ENCODE peak calls at places on chromosomes 2 and 18, in six cellular contexts. V is ovary; N is aorta; Z is endodermal cell; L is CD4-positive, alpha-beta memory T cell; E is heart right ventricle. T is an unnamed sample. For H3K27me3, H3K4me1 and H3K9me3, the result is how much of the 10 kb centered on the place peaks cover.

GRCh38 chr18:75554112-75554511 is 126.6 kb upstream of the SMIM21 start:
- DNase-seq in E (no peak), V (no peak), L (no peak), N (no peak), Z (peak), T (no peak)

GRCh38 chr18:34128436-34128835 is 96.3 kb downstream of the NOL4 start:
- DNase-seq in N (no peak), Z (no peak), E (no peak), L (no peak), V (no peak), T (no peak)

GRCh38 chr2:42224422-42225067 is 55.4 kb downstream of the EML4 start:
- DNase-seq in E (no peak), V (no peak), N (no peak), L (no peak), Z (no peak), T (no peak)

GRCh38 chr2:109467701-109468100 is 146.1 kb downstream of the SEPTIN10 start:
- DNase-seq in Z (no peak), L (no peak), N (peak), E (no peak), V (no peak), T (no peak)

GRCh38 chr2:206766057-206766930 is 888 bp downstream of the FASTKD2 start:
- DNase-seq in Z (no peak), E (no peak), V (no peak), N (no peak), L (no peak), T (no peak)

GRCh38 chr2:118232391-118233255 is 144.4 kb downstream of the INSIG2 start:
- DNase-seq in Z (no peak), V (no peak), L (no peak), N (no peak), E (no peak), T (no peak)

GRCh38 chr18:76709659-76710645 is 112.4 kb upstream of the ZNF236 start:
- DNase-seq in V (peak), N (peak), Z (peak), L (peak), E (peak), T (peak)

GRCh38 chr18:29321561-29321960 is 1144.6 kb upstream of the CDH2 start:
- DNase-seq in E (no peak), Z (no peak), V (no peak), N (no peak), L (no peak), T (no peak)

GRCh38 chr2:226623587-226624368 is 175.8 kb downstream of the IRS1 start:
- DNase-seq in V (no peak), N (no peak), Z (no peak), E (no peak), L (no peak), T (no peak)

DNA sequence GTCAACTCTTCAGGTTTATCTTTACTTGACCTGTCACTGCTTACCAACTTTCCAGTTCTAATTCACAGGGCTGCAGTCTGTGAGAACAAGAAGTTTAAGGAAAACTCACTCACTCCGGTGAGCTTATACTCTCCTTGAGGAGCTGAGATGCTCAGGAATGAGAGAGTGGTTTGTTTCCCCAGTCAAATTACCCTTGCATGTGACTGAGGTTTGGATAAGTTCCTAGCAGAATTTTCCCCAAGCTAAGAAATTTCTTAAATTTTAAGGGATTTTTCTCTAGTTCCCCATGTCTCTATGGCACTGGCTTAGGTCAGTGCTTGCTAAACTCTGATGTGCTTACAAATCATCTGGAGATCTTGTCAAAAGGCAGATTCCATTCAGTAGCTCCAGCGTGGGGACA is 12.8 kb upstream of the CCDC85A start:
- DNase-seq in N (no peak), Z (no peak), V (no peak), E (no peak), L (no peak), T (no peak)
- H3K27me3 ChIP-seq in N (under half), Z (half or more), V (under half), E (under half), L (under half), T (under half)

GRCh38 chr2:44547713-44548112 is 186.0 kb downstream of the CAMKMT start:
- DNase-seq in L (no peak), E (no peak), Z (no peak), V (no peak), N (no peak), T (no peak)
- H3K4me1 ChIP-seq in L (under half), E (under half), Z (under half), V (under half), N (under half), T (under half)

GRCh38 chr18:23906658-23907057 is 107.9 kb upstream of the TTC39C start:
- DNase-seq in V (no peak), Z (no peak), E (no peak), N (no peak), L (no peak), T (no peak)
- H3K9me3 ChIP-seq in V (under half), Z (under half), E (under half), N (under half), L (under half), T (under half)

DNA sequence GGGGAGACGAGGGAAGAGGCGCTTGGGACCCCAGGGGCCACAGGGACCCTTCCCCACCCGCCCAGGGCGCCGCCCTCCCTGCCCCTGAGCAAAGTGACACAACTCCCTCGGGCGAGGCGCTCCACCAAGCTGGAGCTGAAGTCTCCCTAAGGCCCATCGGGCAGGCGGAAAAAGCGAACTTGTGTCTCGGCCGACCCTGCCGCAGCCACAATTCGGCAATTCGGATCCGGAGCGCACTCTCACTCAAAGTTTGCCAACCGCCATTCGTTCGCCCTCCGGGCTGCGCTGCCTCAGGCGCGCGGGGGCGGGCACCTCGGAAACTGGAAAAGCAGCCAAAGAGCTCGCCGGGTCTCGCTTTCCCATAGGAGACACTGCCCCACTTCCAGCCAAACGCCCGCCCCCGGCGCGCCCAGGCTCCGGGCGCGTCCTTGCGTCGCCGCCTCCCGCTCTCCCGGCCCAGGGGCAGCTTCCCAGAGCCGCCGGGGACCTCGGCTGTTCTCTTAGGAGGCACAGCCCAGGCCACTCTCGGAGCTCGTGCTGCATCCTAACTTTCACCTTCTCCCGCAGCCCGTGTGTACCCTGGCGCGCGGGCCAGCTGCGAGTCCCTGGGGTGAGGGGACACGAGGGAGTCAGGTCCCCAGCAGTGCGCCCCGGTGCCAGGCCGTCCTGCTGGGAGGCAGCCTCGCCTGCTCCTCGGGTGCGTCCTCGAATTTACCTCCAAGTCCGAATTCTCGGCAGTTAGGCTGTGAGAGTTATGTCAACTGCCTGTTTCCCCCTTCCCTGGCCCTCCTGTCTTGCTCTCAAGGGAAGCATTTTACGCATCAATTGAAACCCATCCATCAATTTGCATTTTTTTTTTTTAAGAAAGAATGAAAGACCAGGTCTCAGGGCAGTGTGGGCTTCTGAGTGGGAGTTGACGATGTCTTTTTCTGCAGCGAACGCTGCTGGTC is 1.4 kb upstream of the KCTD1 start:
- DNase-seq in V (peak), L (no peak), Z (peak), N (peak), E (peak), T (no peak)
- H3K27me3 ChIP-seq in V (under half), L (under half), Z (half or more), N (under half), E (under half), T (under half)

GRCh38 chr18:55095579-55095978 is 136.3 kb upstream of the CCDC68 start:
- DNase-seq in L (no peak), N (no peak), E (no peak), V (no peak), Z (no peak), T (no peak)

GRCh38 chr18:55092166-55092565 is 132.9 kb upstream of the CCDC68 start:
- DNase-seq in L (no peak), Z (no peak), N (no peak), E (no peak), V (no peak), T (no peak)

GRCh38 chr18:55093295-55093694 is 134.0 kb upstream of the CCDC68 start:
- DNase-seq in Z (no peak), E (no peak), V (no peak), N (no peak), L (no peak), T (no peak)

GRCh38 chr18:55096261-55097026 is 137.2 kb upstream of the CCDC68 start:
- DNase-seq in V (peak), L (no peak), E (no peak), N (no peak), Z (peak), T (no peak)

GRCh38 chr18:55093808-55094207 is 134.5 kb upstream of the CCDC68 start:
- DNase-seq in V (no peak), E (no peak), L (no peak), Z (no peak), N (no peak), T (no peak)
- H3K4me1 ChIP-seq in V (under half), E (under half), L (under half), Z (under half), N (under half), T (under half)